ENCODE peak calls at places on chromosome 2, in six cellular contexts. M, U, V, E, H and X are unnamed samples.

GRCh38 chr2:163420604-163421003 is 315.2 kb downstream of the FIGN start:
- DNase-seq in U (no peak), M (no peak), V (no peak), H (no peak), E (no peak), X (no peak)

GRCh38 chr2:120761164-120761861 is 25.6 kb downstream of the GLI2 start:
- DNase-seq in U (no peak), M (no peak), H (no peak), V (peak), E (no peak), X (no peak)

GRCh38 chr2:9648821-9649220 is 18.0 kb upstream of the YWHAQ start:
- DNase-seq in H (no peak), E (no peak), U (no peak), V (no peak), M (no peak), X (no peak)

GRCh38 chr2:127128508-127128907 is 21.6 kb upstream of the BIN1 start:
- DNase-seq in V (peak), M (peak), U (peak), E (no peak), H (no peak), X (no peak)

GRCh38 chr2:95158441-95158840 is 1.2 kb downstream of the ZNF514 start:
- DNase-seq in V (no peak), M (no peak), U (no peak), E (no peak), H (no peak), X (no peak)

GRCh38 chr2:171509945-171510731 is 12.1 kb upstream of the CYBRD1 start:
- DNase-seq in V (no peak), U (no peak), E (no peak), H (no peak), M (no peak), X (no peak)

GRCh38 chr2:211985393-211985792 is 553.2 kb downstream of the ERBB4 start:
- DNase-seq in U (no peak), H (no peak), M (no peak), V (no peak), E (no peak), X (no peak)

GRCh38 chr2:20615466-20616241 is 35.2 kb downstream of the HS1BP3 start:
- DNase-seq in E (no peak), U (peak), V (peak), M (no peak), H (no peak), X (no peak)

GRCh38 chr2:138763971-138764370 is 16.2 kb downstream of the NXPH2 start:
- DNase-seq in M (no peak), H (no peak), U (no peak), E (no peak), V (no peak), X (no peak)

GRCh38 chr2:138766464-138766863 is 13.7 kb downstream of the NXPH2 start:
- DNase-seq in E (no peak), H (no peak), U (no peak), V (no peak), M (no peak), X (no peak)

GRCh38 chr2:138762515-138762914 is 17.7 kb downstream of the NXPH2 start:
- DNase-seq in V (no peak), U (no peak), H (no peak), E (no peak), M (no peak), X (no peak)

GRCh38 chr2:138771534-138771933 is 8.7 kb downstream of the NXPH2 start:
- DNase-seq in U (no peak), H (no peak), M (no peak), V (no peak), E (no peak), X (no peak)

GRCh38 chr2:138767101-138767500 is 13.1 kb downstream of the NXPH2 start:
- DNase-seq in U (no peak), V (no peak), M (no peak), H (no peak), E (no peak), X (no peak)
- TF ChIP-seq CTCF in U (no peak), V (no peak), M (no peak), H (no peak), E (no peak), X (no peak)

DNA sequence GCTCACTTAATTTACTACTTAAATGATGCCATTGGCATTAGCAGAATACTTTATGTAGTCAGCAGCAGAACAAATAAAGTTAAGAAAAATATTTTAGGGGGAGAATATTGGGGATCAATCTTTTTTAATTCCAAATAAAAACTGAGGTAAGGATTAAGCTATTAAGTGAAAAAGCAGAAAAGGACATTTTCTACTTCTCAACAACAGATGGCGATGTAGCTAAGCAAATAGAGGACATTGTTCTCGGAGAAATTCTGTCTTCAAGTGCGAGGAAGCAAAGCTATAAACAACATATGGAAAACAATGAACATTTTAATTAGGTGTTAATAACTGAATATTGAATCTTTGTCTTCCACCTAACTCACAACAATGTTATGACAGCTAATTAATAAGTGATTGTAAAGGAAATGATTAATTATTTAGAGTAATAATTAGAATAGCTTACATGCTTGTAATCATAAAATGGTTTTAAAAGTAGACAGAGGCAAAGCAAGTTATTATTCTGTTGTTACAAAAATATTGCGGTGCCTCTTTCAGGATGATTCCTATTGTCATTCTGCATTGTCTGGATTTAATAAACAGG is 32.8 kb upstream of the CCDC93 start:
- DNase-seq in H (peak), U (no peak), M (peak), V (no peak), E (no peak), X (no peak)
- TF ChIP-seq CTCF in H (peak), U (peak), M (peak), V (peak), E (peak), X (peak)

DNA sequence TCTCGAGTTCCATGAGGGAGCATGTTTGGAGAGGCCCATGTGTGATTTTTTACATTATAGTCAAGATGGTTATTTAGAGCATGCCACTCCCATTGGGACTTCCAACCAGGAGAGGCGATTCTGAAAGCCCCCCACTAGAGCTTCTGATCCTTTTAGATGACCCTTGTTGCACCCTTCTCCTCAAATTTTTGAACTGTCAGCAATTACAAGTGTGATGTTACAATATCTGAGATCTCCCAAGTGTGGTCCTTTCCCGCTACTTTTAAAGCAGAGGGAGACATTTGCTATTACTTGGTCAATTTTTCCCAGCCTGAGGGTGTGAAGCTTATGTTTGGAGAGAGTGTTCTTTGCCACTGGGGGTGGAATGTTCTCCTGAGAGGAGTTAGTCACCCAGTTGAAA is 16.7 kb upstream of the PTH2R start:
- DNase-seq in M (no peak), V (no peak), H (no peak), U (no peak), E (no peak), X (no peak)
- TF ChIP-seq CTCF in M (no peak), V (no peak), H (no peak), U (no peak), E (no peak), X (no peak)

GRCh38 chr2:169397697-169398096 is 35.4 kb upstream of the LRP2 start:
- DNase-seq in H (no peak), M (peak), V (no peak), U (no peak), E (no peak), X (no peak)
- TF ChIP-seq CTCF in H (no peak), M (peak), V (peak), U (peak), E (no peak), X (peak)